ENCODE peak calls at places on chromosomes 16 and 17, in ten cellular contexts. F is H9; C is thoracic aorta; E is stomach; H is uterus; O is naive thymus-derived CD4-positive, alpha-beta T cell; M is Caco-2; T is MM.1S; X is right atrium auricular region; N is body of pancreas. J is an unnamed sample.

GRCh38 chr16:46746821-46747776 is 1.0 kb downstream of the MYLK3 start:
- DNase-seq in F (peak; percentile 39), C (no peak), E (no peak), H (no peak), O (no peak), M (peak; percentile 71), T (no peak), X (no peak), N (no peak), J (no peak)

GRCh38 chr17:68461122-68461539 is 3.8 kb upstream of the WIPI1 start:
- DNase-seq in F (no peak), C (no peak), E (no peak), H (no peak), O (no peak), M (no peak), T (no peak), X (no peak), N (no peak), J (peak; percentile 31)

GRCh38 chr17:74758846-74759163 is 10.4 kb downstream of the NHERF1 start:
- DNase-seq in F (no peak), C (no peak), E (no peak), H (no peak), O (no peak), M (peak; percentile 40), T (peak; percentile 53), X (no peak), N (no peak), J (no peak)

GRCh38 chr17:63780928-63781327 is 7.0 kb downstream of the DDX42 start:
- DNase-seq in F (no peak), C (no peak), E (no peak), H (no peak), O (no peak), M (no peak), T (no peak), X (no peak), N (no peak), J (no peak)

GRCh38 chr16:31455601-31456314 is 3.5 kb upstream of the ARMC5 start:
- DNase-seq in F (peak; percentile 49), C (no peak), E (no peak), H (no peak), O (no peak), M (no peak), T (no peak), X (no peak), N (no peak), J (no peak)

GRCh38 chr17:34412022-34412421 is 49.0 kb upstream of the CCL1 start:
- DNase-seq in F (no peak), C (no peak), E (no peak), H (no peak), O (no peak), M (no peak), T (no peak), X (no peak), N (no peak), J (no peak)

GRCh38 chr17:59761385-59762021 is 54.0 kb downstream of the VMP1 start:
- DNase-seq in F (no peak), C (no peak), E (no peak), H (no peak), O (no peak), M (peak; percentile 66), T (no peak), X (no peak), N (no peak), J (no peak)

GRCh38 chr17:58305626-58306025 is 23.0 kb downstream of the TSPOAP1 start:
- DNase-seq in F (peak; percentile 32), C (no peak), E (peak; percentile 15), H (no peak), O (no peak), M (no peak), T (no peak), X (no peak), N (no peak), J (no peak)

GRCh38 chr17:333626-334396 is 18.8 kb downstream of the RPH3AL start:
- DNase-seq in F (peak; percentile 81), C (no peak), E (peak; percentile 60), H (peak; percentile 74), O (no peak), M (peak; percentile 21), T (no peak), X (peak; percentile 94), N (peak; percentile 91), J (no peak)

GRCh38 chr16:84371553-84371865 is 3.2 kb downstream of the ATP2C2 start:
- DNase-seq in F (no peak), C (no peak), E (no peak), H (no peak), O (no peak), M (no peak), T (no peak), X (no peak), N (no peak), J (no peak)

GRCh38 chr16:84369105-84369504 is 767 bp downstream of the ATP2C2 start:
- DNase-seq in F (no peak), C (no peak), E (no peak), H (no peak), O (no peak), M (no peak), T (no peak), X (no peak), N (no peak), J (no peak)

GRCh38 chr16:84369938-84370627 is 1.7 kb downstream of the ATP2C2 start:
- DNase-seq in F (no peak), C (no peak), E (no peak), H (no peak), O (no peak), M (peak; percentile 55), T (no peak), X (no peak), N (peak; percentile 15), J (no peak)

GRCh38 chr16:84368327-84368996 is at the start of gene ATP2C2:
- DNase-seq in F (peak; percentile 92), C (no peak), E (peak; percentile 78), H (no peak), O (no peak), M (peak; percentile 89), T (no peak), X (no peak), N (peak; percentile 77), J (no peak)

DNA sequence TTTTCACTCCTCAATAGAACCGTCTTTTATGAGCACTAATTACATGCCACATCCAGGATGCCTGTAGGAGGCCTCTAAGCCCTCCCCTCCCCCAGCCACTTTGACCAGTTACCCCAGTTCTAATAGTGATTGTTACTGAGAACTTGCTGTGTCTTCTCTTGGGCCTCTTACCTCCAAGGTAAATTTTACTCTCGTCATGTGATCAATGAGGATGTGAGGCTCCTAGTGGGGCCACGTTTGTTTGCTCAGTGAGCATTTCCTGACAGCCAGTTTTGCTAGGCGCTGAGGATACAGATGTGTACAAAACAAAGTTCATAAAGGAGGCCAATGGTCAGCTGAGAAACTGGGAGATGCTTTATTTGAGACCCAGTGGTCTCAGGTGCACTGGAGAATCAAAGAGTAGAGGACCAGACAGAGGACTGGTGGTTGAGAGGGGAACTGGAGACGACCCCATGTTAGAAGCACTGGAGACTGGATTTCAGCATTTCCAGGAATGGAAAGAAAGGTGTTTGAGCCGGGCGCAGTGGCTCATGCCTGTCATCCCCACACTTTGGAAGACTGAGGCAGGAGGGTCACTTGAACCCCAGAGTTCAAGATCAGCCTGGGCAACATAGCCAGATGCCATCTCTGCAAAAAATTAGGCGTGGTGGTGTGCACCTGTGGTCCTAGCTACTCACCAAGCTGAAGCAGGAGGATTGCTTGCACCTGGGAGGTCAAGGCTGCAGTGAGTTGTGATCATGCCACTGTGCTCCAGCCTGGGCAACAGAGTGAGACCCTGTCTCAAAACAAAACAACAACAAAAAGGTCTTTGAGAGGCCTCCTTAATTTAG is 2.6 kb downstream of the ATP2C2 start:
- DNase-seq in F (no peak), C (no peak), E (no peak), H (no peak), O (no peak), M (no peak), T (no peak), X (no peak), N (no peak), J (no peak)
- H3K27me3 ChIP-seq in F (no peaks in the 10 kb centered on the region), C (no peaks in the 10 kb centered on the region), E (no peaks in the 10 kb centered on the region), H (peaks cover 16% of the 10 kb centered on the region), O (no peaks in the 10 kb centered on the region), M (no peaks in the 10 kb centered on the region), T (peaks cover 12% of the 10 kb centered on the region), X (peaks cover 9% of the 10 kb centered on the region), N (peaks cover 13% of the 10 kb centered on the region), J (peaks cover 2% of the 10 kb centered on the region)

DNA sequence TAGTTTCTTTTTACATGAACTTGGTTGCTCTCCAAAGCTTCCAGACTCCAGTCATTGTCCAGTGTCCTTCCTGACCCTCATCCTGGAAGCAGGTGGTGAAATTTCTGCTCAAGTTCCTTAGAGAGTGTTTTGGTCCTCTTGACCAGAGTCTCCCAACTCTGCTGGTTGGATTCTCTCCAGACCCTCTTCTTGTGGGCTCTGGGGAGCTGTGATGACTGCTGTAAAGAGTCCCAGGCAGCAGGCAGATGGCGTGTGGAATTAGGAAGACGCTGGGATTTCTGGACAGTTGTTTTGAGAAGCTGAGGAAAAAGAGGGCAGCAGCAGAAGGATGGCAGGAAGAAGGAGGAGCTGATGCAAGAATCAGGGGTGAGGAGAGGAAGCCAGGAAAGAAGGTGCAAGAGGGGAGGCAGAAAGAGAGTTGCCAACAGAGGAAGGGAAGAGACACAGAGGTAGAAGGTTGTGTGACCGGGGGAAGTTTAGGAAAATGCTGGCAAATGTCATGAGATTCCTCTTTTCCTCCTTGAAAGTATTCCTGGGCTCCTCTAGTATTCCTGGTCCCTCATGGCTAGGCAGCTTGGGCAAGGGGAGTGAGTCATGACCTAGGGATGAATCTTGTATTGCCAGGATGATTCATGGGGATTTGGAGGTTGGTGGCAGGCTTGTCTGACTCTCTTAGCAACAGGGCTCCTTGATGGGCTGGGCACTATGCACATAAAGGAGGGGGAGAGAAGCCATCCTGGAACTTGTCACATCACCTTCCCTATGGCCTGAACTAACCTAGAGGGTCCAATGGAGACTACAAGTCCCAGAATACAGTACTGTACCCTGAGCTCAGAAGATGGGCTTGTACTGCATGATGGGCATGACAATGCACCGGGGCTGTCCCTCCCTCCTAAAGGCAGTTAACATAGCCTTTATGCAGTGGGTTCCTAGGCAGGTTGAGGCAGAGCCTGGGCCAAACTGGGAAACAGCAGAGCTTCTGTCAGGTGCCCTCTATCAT is 1.9 kb upstream of the SEZ6 start:
- DNase-seq in F (no peak), C (no peak), E (no peak), H (no peak), O (no peak), M (no peak), T (no peak), X (no peak), N (no peak), J (no peak)
- H3K27me3 ChIP-seq in F (peaks cover 10% of the 10 kb centered on the region), C (peaks cover 6% of the 10 kb centered on the region), E (peaks cover 19% of the 10 kb centered on the region), H (peaks cover 7% of the 10 kb centered on the region), O (no peaks in the 10 kb centered on the region), M (no peaks in the 10 kb centered on the region), T (peaks cover 52% of the 10 kb centered on the region), X (peaks cover 9% of the 10 kb centered on the region), N (peaks cover 20% of the 10 kb centered on the region), J (no peaks in the 10 kb centered on the region)

DNA sequence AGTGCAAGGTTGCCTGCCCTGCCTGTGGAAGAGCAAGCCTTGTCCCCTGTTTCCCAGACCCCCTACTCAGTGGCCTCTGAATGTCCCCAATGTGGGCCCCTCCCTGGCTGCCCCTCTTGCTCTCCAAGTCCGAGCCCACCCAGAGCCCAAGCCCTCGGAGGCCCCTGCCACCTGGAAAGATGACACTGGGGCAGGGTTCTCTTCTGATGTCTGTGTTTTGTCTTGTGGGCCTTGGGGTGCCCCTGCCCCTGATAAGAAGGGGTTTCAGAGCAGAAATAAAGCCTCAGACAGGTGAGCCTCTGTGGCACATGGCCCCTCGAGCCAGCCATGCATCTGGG is 85.4 kb upstream of the CBX4 start:
- DNase-seq in F (no peak), C (no peak), E (no peak), H (no peak), O (no peak), M (no peak), T (no peak), X (no peak), N (no peak), J (no peak)
- H3K27me3 ChIP-seq in F (no peaks in the 10 kb centered on the region), C (no peaks in the 10 kb centered on the region), E (no peaks in the 10 kb centered on the region), H (peaks cover 28% of the 10 kb centered on the region), O (no peaks in the 10 kb centered on the region), M (no peaks in the 10 kb centered on the region), T (peaks cover 14% of the 10 kb centered on the region), X (no peaks in the 10 kb centered on the region), N (no peaks in the 10 kb centered on the region), J (no peaks in the 10 kb centered on the region)

GRCh38 chr16:86799367-86799766 is 221.0 kb downstream of the FOXL1 start:
- DNase-seq in F (no peak), C (no peak), E (no peak), H (no peak), O (no peak), M (no peak), T (no peak), X (no peak), N (no peak), J (no peak)
- H3K27me3 ChIP-seq in F (no peaks in the 10 kb centered on the region), C (no peaks in the 10 kb centered on the region), E (no peaks in the 10 kb centered on the region), H (peaks cover 3% of the 10 kb centered on the region), O (no peaks in the 10 kb centered on the region), M (no peaks in the 10 kb centered on the region), T (peaks cover 16% of the 10 kb centered on the region), X (no peaks in the 10 kb centered on the region), N (no peaks in the 10 kb centered on the region), J (no peaks in the 10 kb centered on the region)